ENCODE peak calls at places on chromosomes 12 and 14, in six cellular contexts. One of them, this sample, is unnamed.
A peak's percentile ranks its signal among the peaks of the same experiment; 100 is the strongest.

GRCh38 chr14:101849125-101849524 is 87.6 kb downstream of the PPP2R5C start:
- DNase-seq in neuronal stem cell: no peak
- DNase-seq in H1: no peak
- DNase-seq in trophoblast cell: no peak
- DNase-seq in IMR-90: no peak
- DNase-seq in mesenchymal stem cell: no peak
- DNase-seq in this sample: no peak

GRCh38 chr12:56164345-56164729 is 6.2 kb downstream of the MYL6 start:
- DNase-seq in IMR-90: no peak
- DNase-seq in H1: no peak
- DNase-seq in trophoblast cell: no peak
- DNase-seq in mesenchymal stem cell: no peak
- DNase-seq in neuronal stem cell: no peak
- DNase-seq in this sample: no peak

GRCh38 chr12:114913871-114914801 is 230.2 kb upstream of the TBX3 start:
- DNase-seq in IMR-90: peak; percentile 65
- DNase-seq in mesenchymal stem cell: peak; percentile 65
- DNase-seq in trophoblast cell: no peak
- DNase-seq in neuronal stem cell: peak; percentile 3
- DNase-seq in H1: no peak
- DNase-seq in this sample: no peak

GRCh38 chr14:102525213-102526143 is 15.9 kb upstream of the ANKRD9 start:
- DNase-seq in neuronal stem cell: no peak
- DNase-seq in mesenchymal stem cell: peak; percentile 82
- DNase-seq in H1: no peak
- DNase-seq in trophoblast cell: peak; percentile 70
- DNase-seq in IMR-90: peak; percentile 59
- DNase-seq in this sample: no peak

GRCh38 chr12:113889076-113889475 is 77.0 kb downstream of the RBM19 start:
- DNase-seq in IMR-90: peak; percentile 31
- DNase-seq in trophoblast cell: no peak
- DNase-seq in neuronal stem cell: no peak
- DNase-seq in H1: no peak
- DNase-seq in mesenchymal stem cell: peak; percentile 15
- DNase-seq in this sample: peak; percentile 13

GRCh38 chr12:130989391-130989790 is 35.7 kb downstream of the ADGRD1 start:
- DNase-seq in mesenchymal stem cell: no peak
- DNase-seq in IMR-90: no peak
- DNase-seq in neuronal stem cell: no peak
- DNase-seq in trophoblast cell: no peak
- DNase-seq in H1: no peak
- DNase-seq in this sample: no peak

GRCh38 chr12:96516472-96517417 is 27.4 kb downstream of the CFAP54 start:
- DNase-seq in mesenchymal stem cell: peak; percentile 76
- DNase-seq in IMR-90: peak; percentile 85
- DNase-seq in trophoblast cell: peak; percentile 93
- DNase-seq in neuronal stem cell: peak; percentile 59
- DNase-seq in H1: peak; percentile 63
- DNase-seq in this sample: peak; percentile 63

GRCh38 chr14:30994681-30995620 is 30.5 kb upstream of the AP4S1 start:
- DNase-seq in H1: no peak
- DNase-seq in mesenchymal stem cell: peak; percentile 55
- DNase-seq in IMR-90: peak; percentile 32
- DNase-seq in trophoblast cell: no peak
- DNase-seq in neuronal stem cell: no peak
- DNase-seq in this sample: no peak

GRCh38 chr12:117498256-117498655 is 136.8 kb upstream of the NOS1 start:
- DNase-seq in H1: no peak
- DNase-seq in trophoblast cell: no peak
- DNase-seq in IMR-90: no peak
- DNase-seq in neuronal stem cell: no peak
- DNase-seq in mesenchymal stem cell: no peak
- DNase-seq in this sample: no peak

GRCh38 chr14:99534863-99535262 is 53.7 kb downstream of the CCNK start:
- DNase-seq in neuronal stem cell: peak; percentile 51
- DNase-seq in IMR-90: no peak
- DNase-seq in mesenchymal stem cell: no peak
- DNase-seq in H1: no peak
- DNase-seq in trophoblast cell: no peak
- DNase-seq in this sample: no peak

GRCh38 chr14:54329082-54329695 is 67.6 kb upstream of the CDKN3 start:
- DNase-seq in trophoblast cell: peak; percentile 63
- DNase-seq in H1: peak; percentile 64
- DNase-seq in IMR-90: peak; percentile 61
- DNase-seq in mesenchymal stem cell: peak; percentile 74
- DNase-seq in neuronal stem cell: peak; percentile 84
- DNase-seq in this sample: peak; percentile 96

GRCh38 chr14:89137514-89138163 is 279.4 kb downstream of the FOXN3 start:
- DNase-seq in mesenchymal stem cell: peak; percentile 85
- DNase-seq in neuronal stem cell: no peak
- DNase-seq in IMR-90: peak; percentile 94
- DNase-seq in H1: no peak
- DNase-seq in trophoblast cell: peak; percentile 18
- DNase-seq in this sample: no peak

GRCh38 chr12:111546171-111546570 is 52.9 kb downstream of the ATXN2 start:
- DNase-seq in H1: no peak
- DNase-seq in neuronal stem cell: no peak
- DNase-seq in trophoblast cell: no peak
- DNase-seq in mesenchymal stem cell: no peak
- DNase-seq in IMR-90: no peak
- DNase-seq in this sample: no peak

GRCh38 chr14:68137704-68138619 is 318.4 kb downstream of the RAD51B start:
- DNase-seq in H1: peak; percentile 79
- DNase-seq in neuronal stem cell: peak; percentile 82
- DNase-seq in IMR-90: peak; percentile 95
- DNase-seq in trophoblast cell: peak; percentile 99
- DNase-seq in mesenchymal stem cell: peak; percentile 97
- DNase-seq in this sample: peak; percentile 100

GRCh38 chr12:47576256-47576655 is 129.6 kb downstream of the RPAP3 start:
- DNase-seq in trophoblast cell: no peak
- DNase-seq in neuronal stem cell: peak; percentile 77
- DNase-seq in IMR-90: no peak
- DNase-seq in mesenchymal stem cell: no peak
- DNase-seq in H1: no peak
- DNase-seq in this sample: peak; percentile 45

GRCh38 chr14:71549421-71549820 is 382.8 kb upstream of the RGS6 start:
- DNase-seq in H1: no peak
- DNase-seq in neuronal stem cell: no peak
- DNase-seq in IMR-90: no peak
- DNase-seq in mesenchymal stem cell: no peak
- DNase-seq in trophoblast cell: no peak
- DNase-seq in this sample: no peak

GRCh38 chr12:23093488-23093887 is 468.5 kb downstream of the ETNK1 start:
- DNase-seq in H1: no peak
- DNase-seq in neuronal stem cell: no peak
- DNase-seq in mesenchymal stem cell: no peak
- DNase-seq in trophoblast cell: no peak
- DNase-seq in IMR-90: peak; percentile 9
- DNase-seq in this sample: no peak

GRCh38 chr12:27161458-27162228 is 79.3 kb upstream of the C12orf71 start:
- DNase-seq in neuronal stem cell: no peak
- DNase-seq in H1: no peak
- DNase-seq in IMR-90: no peak
- DNase-seq in mesenchymal stem cell: no peak
- DNase-seq in trophoblast cell: peak; percentile 18
- DNase-seq in this sample: no peak

GRCh38 chr12:48978291-48978740 is at the start of gene WNT1:
- DNase-seq in neuronal stem cell: no peak
- DNase-seq in H1: no peak
- DNase-seq in trophoblast cell: no peak
- DNase-seq in mesenchymal stem cell: no peak
- DNase-seq in IMR-90: no peak
- DNase-seq in this sample: no peak

GRCh38 chr14:102966681-102967505 is 44.4 kb downstream of the AMN start:
- DNase-seq in IMR-90: no peak
- DNase-seq in trophoblast cell: no peak
- DNase-seq in H1: no peak
- DNase-seq in neuronal stem cell: no peak
- DNase-seq in mesenchymal stem cell: no peak
- DNase-seq in this sample: no peak

GRCh38 chr12:108854453-108855283 is 2.7 kb downstream of the SSH1 start:
- DNase-seq in trophoblast cell: peak; percentile 48
- DNase-seq in IMR-90: peak; percentile 100
- DNase-seq in mesenchymal stem cell: peak; percentile 100
- DNase-seq in H1: no peak
- DNase-seq in neuronal stem cell: no peak
- DNase-seq in this sample: no peak

GRCh38 chr14:76917158-76917596 is 91.0 kb downstream of the LRRC74A start:
- DNase-seq in IMR-90: peak; percentile 84
- DNase-seq in H1: peak; percentile 56
- DNase-seq in neuronal stem cell: peak; percentile 51
- DNase-seq in trophoblast cell: peak; percentile 79
- DNase-seq in mesenchymal stem cell: peak; percentile 93
- DNase-seq in this sample: peak; percentile 95

GRCh38 chr14:96424104-96424989 is 32.4 kb downstream of the AK7 start:
- DNase-seq in trophoblast cell: peak; percentile 92
- DNase-seq in H1: no peak
- DNase-seq in IMR-90: peak; percentile 74
- DNase-seq in mesenchymal stem cell: peak; percentile 76
- DNase-seq in neuronal stem cell: peak; percentile 61
- DNase-seq in this sample: peak; percentile 69

GRCh38 chr14:60323199-60323891 is 74.3 kb downstream of the PPM1A start:
- DNase-seq in mesenchymal stem cell: no peak
- DNase-seq in IMR-90: no peak
- DNase-seq in trophoblast cell: no peak
- DNase-seq in neuronal stem cell: no peak
- DNase-seq in H1: no peak
- DNase-seq in this sample: no peak

GRCh38 chr12:49636979-49637378 is 13.6 kb downstream of the PRPF40B start:
- DNase-seq in IMR-90: peak; percentile 68
- DNase-seq in mesenchymal stem cell: peak; percentile 78
- DNase-seq in H1: no peak
- DNase-seq in neuronal stem cell: peak; percentile 27
- DNase-seq in trophoblast cell: peak; percentile 56
- DNase-seq in this sample: peak; percentile 88

GRCh38 chr12:130439250-130439649 is 101.6 kb downstream of the PIWIL1 start:
- DNase-seq in trophoblast cell: no peak
- DNase-seq in H1: no peak
- DNase-seq in neuronal stem cell: no peak
- DNase-seq in mesenchymal stem cell: no peak
- DNase-seq in IMR-90: no peak
- DNase-seq in this sample: no peak

GRCh38 chr12:68871899-68872298 is 61.1 kb downstream of the CPM start:
- DNase-seq in neuronal stem cell: no peak
- DNase-seq in H1: no peak
- DNase-seq in trophoblast cell: peak; percentile 42
- DNase-seq in IMR-90: peak; percentile 28
- DNase-seq in mesenchymal stem cell: no peak
- DNase-seq in this sample: peak; percentile 55

DNA sequence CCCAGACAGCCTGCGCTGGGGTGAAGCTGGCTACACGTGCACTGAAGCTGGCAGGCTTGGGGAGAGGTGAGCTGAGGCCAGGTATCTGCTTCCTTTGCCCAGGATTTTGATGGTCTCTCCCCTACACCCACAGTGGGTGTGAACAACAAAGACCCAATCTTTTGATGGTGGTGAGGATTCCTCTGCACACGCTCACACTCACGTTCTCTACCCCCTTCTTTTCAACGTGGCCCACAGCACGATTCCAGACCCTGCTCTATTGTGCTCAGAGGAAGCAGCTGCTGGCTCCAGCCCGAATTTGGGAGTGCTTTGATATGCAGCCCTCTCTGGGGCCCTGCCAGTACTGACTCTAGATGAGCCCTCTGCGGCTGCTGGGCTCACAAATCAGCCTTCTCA is 4.9 kb downstream of the CD9 start:
- DNase-seq in mesenchymal stem cell: no peak
- DNase-seq in trophoblast cell: no peak
- DNase-seq in IMR-90: no peak
- DNase-seq in neuronal stem cell: no peak
- DNase-seq in H1: no peak
- DNase-seq in this sample: peak; percentile 84
- H2BK120ac ChIP-seq in mesenchymal stem cell: no peak overlapping the region
- H2BK120ac ChIP-seq in trophoblast cell: no peak overlapping the region
- H2BK120ac ChIP-seq in IMR-90: peak overlapping the region; percentile 42
- H2BK120ac ChIP-seq in neuronal stem cell: no peak overlapping the region
- H2BK120ac ChIP-seq in H1: peak overlapping the region; percentile 91
- H2BK120ac ChIP-seq in this sample: no peak overlapping the region

DNA sequence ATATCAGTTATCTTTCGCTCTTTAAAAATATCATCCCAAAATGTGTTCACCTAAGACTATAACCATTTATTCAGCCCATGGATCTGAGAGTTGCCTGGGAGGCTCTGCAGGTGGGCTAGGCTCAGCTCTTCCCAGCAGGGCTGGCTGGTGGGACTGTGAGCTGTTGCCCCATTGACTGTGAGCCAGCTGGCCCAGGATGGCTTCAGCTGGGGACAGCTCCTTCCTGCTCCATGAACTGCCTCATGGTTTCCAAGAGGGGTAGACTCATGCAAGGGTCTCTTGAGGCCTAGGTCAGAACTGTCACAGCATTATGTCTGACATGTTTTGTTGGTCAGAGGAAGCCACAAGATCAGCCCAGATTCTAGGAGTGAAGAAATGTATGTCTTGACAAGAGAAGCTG is 114.1 kb upstream of the E2F7 start:
- DNase-seq in IMR-90: no peak
- DNase-seq in neuronal stem cell: no peak
- DNase-seq in H1: no peak
- DNase-seq in trophoblast cell: no peak
- DNase-seq in mesenchymal stem cell: no peak
- DNase-seq in this sample: no peak
- H3K4me3 ChIP-seq in IMR-90: no peak overlapping the region
- H3K4me3 ChIP-seq in neuronal stem cell: peak overlapping the region; percentile 4
- H3K4me3 ChIP-seq in H1: no peak overlapping the region
- H3K4me3 ChIP-seq in trophoblast cell: no peak overlapping the region
- H3K4me3 ChIP-seq in mesenchymal stem cell: no peak overlapping the region
- H3K4me3 ChIP-seq in this sample: no peak overlapping the region

GRCh38 chr14:21527320-21527679 is 1.2 kb upstream of the SALL2 start:
- DNase-seq in IMR-90: no peak
- DNase-seq in trophoblast cell: no peak
- DNase-seq in mesenchymal stem cell: no peak
- DNase-seq in H1: no peak
- DNase-seq in neuronal stem cell: no peak
- DNase-seq in this sample: no peak

GRCh38 chr14:21525995-21526671 is at the start of gene SALL2:
- DNase-seq in mesenchymal stem cell: peak; percentile 74
- DNase-seq in IMR-90: peak; percentile 68
- DNase-seq in H1: peak; percentile 97
- DNase-seq in neuronal stem cell: peak; percentile 92
- DNase-seq in trophoblast cell: no peak
- DNase-seq in this sample: peak; percentile 99

GRCh38 chr14:21525571-21525970 is 575 bp downstream of the SALL2 start:
- DNase-seq in mesenchymal stem cell: peak; percentile 38
- DNase-seq in H1: no peak
- DNase-seq in neuronal stem cell: no peak
- DNase-seq in trophoblast cell: no peak
- DNase-seq in IMR-90: peak; percentile 20
- DNase-seq in this sample: peak; percentile 86

GRCh38 chr14:21528381-21529348 is 2.5 kb upstream of the SALL2 start:
- DNase-seq in H1: no peak
- DNase-seq in IMR-90: peak; percentile 52
- DNase-seq in trophoblast cell: no peak
- DNase-seq in neuronal stem cell: no peak
- DNase-seq in mesenchymal stem cell: peak; percentile 67
- DNase-seq in this sample: no peak

GRCh38 chr14:21526672-21527319 is 650 bp upstream of the SALL2 start:
- DNase-seq in H1: peak; percentile 78
- DNase-seq in IMR-90: no peak
- DNase-seq in trophoblast cell: no peak
- DNase-seq in mesenchymal stem cell: no peak
- DNase-seq in neuronal stem cell: peak; percentile 84
- DNase-seq in this sample: peak; percentile 86
- H2BK120ac ChIP-seq in H1: peak overlapping the region; percentile 91
- H2BK120ac ChIP-seq in IMR-90: no peak overlapping the region
- H2BK120ac ChIP-seq in trophoblast cell: no peak overlapping the region
- H2BK120ac ChIP-seq in mesenchymal stem cell: no peak overlapping the region
- H2BK120ac ChIP-seq in neuronal stem cell: no peak overlapping the region
- H2BK120ac ChIP-seq in this sample: no peak overlapping the region

GRCh38 chr14:64761441-64762043 is 57.3 kb downstream of the PLEKHG3 start:
- DNase-seq in mesenchymal stem cell: peak; percentile 38
- DNase-seq in trophoblast cell: peak; percentile 56
- DNase-seq in H1: no peak
- DNase-seq in neuronal stem cell: no peak
- DNase-seq in IMR-90: peak; percentile 49
- DNase-seq in this sample: no peak
- H3K4me3 ChIP-seq in mesenchymal stem cell: peak overlapping the region; percentile 25
- H3K4me3 ChIP-seq in trophoblast cell: no peak overlapping the region
- H3K4me3 ChIP-seq in H1: no peak overlapping the region
- H3K4me3 ChIP-seq in neuronal stem cell: no peak overlapping the region
- H3K4me3 ChIP-seq in IMR-90: no peak overlapping the region
- H3K4me3 ChIP-seq in this sample: no peak overlapping the region